ENCODE peak calls at places on chromosomes 7 and 10, in six cellular contexts. N, B, L, M, J and Z are unnamed samples. For H3K9me3, the result is how much of the 10 kb centered on the place peaks cover.

GRCh38 chr10:69316313-69317059 is 38.2 kb downstream of the HK1 start:
- DNase-seq in L (no peak), J (no peak), N (no peak), B (no peak), M (peak), Z (no peak)

GRCh38 chr10:80460399-80461207 is 6.5 kb downstream of the TSPAN14 start:
- DNase-seq in N (no peak), B (no peak), L (peak), J (no peak), M (peak), Z (peak)

GRCh38 chr10:85610381-85611092 is 756.1 kb downstream of the GRID1 start:
- DNase-seq in N (no peak), J (no peak), B (no peak), M (no peak), L (no peak), Z (no peak)

GRCh38 chr7:140019606-140020005 is 43.1 kb downstream of the PARP12 start:
- DNase-seq in B (no peak), M (no peak), N (no peak), L (no peak), J (peak), Z (no peak)

GRCh38 chr7:18861514-18861913 is 255.9 kb downstream of the TWIST1 start:
- DNase-seq in M (no peak), N (no peak), L (no peak), B (no peak), J (no peak), Z (no peak)

GRCh38 chr7:105934577-105935185 is 28.4 kb upstream of the CDHR3 start:
- DNase-seq in M (peak), L (no peak), J (no peak), N (no peak), B (no peak), Z (peak)

GRCh38 chr7:100778061-100778621 is 44.7 kb downstream of the ZAN start:
- DNase-seq in B (no peak), J (no peak), M (no peak), N (no peak), L (no peak), Z (no peak)

GRCh38 chr10:48694371-48695030 is 9.8 kb downstream of the WDFY4 start:
- DNase-seq in M (no peak), L (no peak), J (no peak), N (no peak), B (no peak), Z (no peak)

GRCh38 chr10:110699859-110700468 is 55.8 kb downstream of the RBM20 start:
- DNase-seq in B (no peak), N (no peak), M (no peak), J (peak), L (no peak), Z (no peak)

DNA sequence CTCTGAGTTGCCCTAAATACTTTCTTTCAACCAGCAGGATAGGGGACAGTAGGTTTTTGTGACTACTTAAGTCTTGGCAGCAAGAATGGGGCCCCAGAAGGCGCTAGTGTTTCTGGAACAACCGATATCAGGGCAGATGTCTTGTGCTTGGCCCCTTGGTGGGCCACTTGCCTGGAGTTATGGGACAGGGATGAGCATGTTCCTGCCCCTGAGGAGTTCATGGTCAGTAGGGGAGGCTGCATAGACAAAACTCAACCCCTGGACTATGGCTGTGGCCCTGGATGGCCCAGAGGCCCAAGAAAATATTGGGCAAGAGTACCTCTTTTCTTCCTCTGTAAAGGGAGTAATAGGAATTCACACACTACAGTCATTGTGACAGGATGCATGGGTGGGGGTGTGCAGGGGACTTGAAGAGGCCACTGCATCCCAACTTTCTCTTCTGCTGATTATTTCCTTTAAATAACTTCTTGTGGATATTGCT is 57.7 kb upstream of the IGFBP3 start:
- DNase-seq in N (no peak), B (no peak), L (no peak), M (no peak), J (no peak), Z (no peak)
- H3K4me3 ChIP-seq in N (no peak), B (no peak), L (no peak), M (no peak), J (no peak), Z (no peak)

DNA sequence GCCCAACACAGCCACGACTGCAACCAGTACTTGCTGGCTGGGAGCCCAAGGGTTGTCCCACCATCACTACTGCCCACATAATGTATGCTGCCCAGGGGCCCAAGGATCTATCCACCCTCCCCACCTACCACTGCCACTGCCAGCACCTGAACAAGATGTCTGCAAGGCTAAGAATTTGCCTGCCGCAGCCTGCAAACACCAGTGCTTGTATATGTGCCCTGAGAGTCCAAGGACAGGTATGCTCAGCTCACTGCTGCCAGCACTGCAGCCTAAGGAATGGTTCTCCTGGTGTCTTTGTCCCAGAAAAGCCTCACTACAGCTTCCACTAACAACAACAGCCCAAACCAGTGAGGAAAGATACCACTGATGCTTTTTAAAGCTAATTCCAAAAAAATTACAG is 1174.0 kb downstream of the SORCS1 start:
- DNase-seq in M (no peak), N (no peak), B (no peak), L (no peak), J (no peak), Z (no peak)
- H3K9me3 ChIP-seq in M (under half), N (under half), B (under half), L (under half), J (under half), Z (under half)

GRCh38 chr7:43646603-43647313 is 63.9 kb downstream of the STK17A start:
- DNase-seq in N (no peak), M (no peak), J (no peak), B (no peak), L (no peak), Z (no peak)

GRCh38 chr7:43649755-43650274 is 66.9 kb downstream of the STK17A start:
- DNase-seq in N (peak), B (peak), M (no peak), L (no peak), J (no peak), Z (peak)

GRCh38 chr7:43647314-43647691 is 64.4 kb downstream of the STK17A start:
- DNase-seq in M (no peak), B (no peak), J (no peak), N (no peak), L (no peak), Z (no peak)

GRCh38 chr7:43648725-43649406 is 66.0 kb downstream of the STK17A start:
- DNase-seq in J (no peak), M (no peak), N (peak), L (no peak), B (peak), Z (peak)

GRCh38 chr7:43647772-43648643 is 65.1 kb downstream of the STK17A start:
- DNase-seq in L (peak), B (peak), N (no peak), J (peak), M (peak), Z (no peak)
- H3K4me3 ChIP-seq in L (no peak), B (peak), N (peak), J (peak), M (no peak), Z (no peak)

GRCh38 chr10:97019213-97019844 is 166.4 kb downstream of the SLIT1 start:
- DNase-seq in M (no peak), L (peak), N (no peak), J (no peak), B (no peak), Z (no peak)
- H3K9me3 ChIP-seq in M (under half), L (under half), N (under half), J (under half), B (under half), Z (under half)